ENCODE peak calls at places on chromosomes 7 and 10, in four cellular contexts. J is stromal cell of bone marrow, H is EL, G is HepG2. T is an unnamed sample.

GRCh38 chr7:82723411-82723810 is 279.8 kb upstream of the CACNA2D1 start:
- DNase-seq in J (no peak), H (no peak), G (no peak), T (no peak)

GRCh38 chr10:118031351-118032075 is 15.2 kb downstream of the RAB11FIP2 start:
- DNase-seq in J (no peak), H (peak), G (no peak), T (no peak)

GRCh38 chr10:122290334-122290733 is 19.2 kb downstream of the BTBD16 start:
- DNase-seq in J (no peak), H (no peak), G (peak), T (no peak)

GRCh38 chr7:130891254-130892094 is 157.5 kb upstream of the KLF14 start:
- DNase-seq in J (peak), H (peak), G (no peak), T (no peak)

GRCh38 chr7:156383526-156383925 is 257.0 kb upstream of the RNF32 start:
- DNase-seq in J (no peak), H (no peak), G (no peak), T (no peak)

GRCh38 chr7:99562114-99562784 is 3.8 kb downstream of the ZNF655 start:
- DNase-seq in J (no peak), H (no peak), G (no peak), T (no peak)

GRCh38 chr10:613217-613616 is 76.3 kb downstream of the DIP2C start:
- DNase-seq in J (no peak), H (no peak), G (no peak), T (peak)

GRCh38 chr10:87635498-87636312 is 24.0 kb upstream of the PAPSS2 start:
- DNase-seq in J (peak), H (peak), G (peak), T (peak)

GRCh38 chr7:32221756-32222155 is 151.5 kb upstream of the PDE1C start:
- DNase-seq in J (no peak), H (no peak), G (no peak), T (no peak)

GRCh38 chr10:43295436-43295835 is 28.6 kb upstream of the RASGEF1A start:
- DNase-seq in J (no peak), H (peak), G (no peak), T (no peak)

GRCh38 chr7:98754041-98754479 is 115.8 kb downstream of the TMEM130 start:
- DNase-seq in J (no peak), H (no peak), G (no peak), T (no peak)

GRCh38 chr7:11235491-11235890 is 261.8 kb downstream of the PHF14 start:
- DNase-seq in J (no peak), H (no peak), G (no peak), T (no peak)

T was measured in epithelial cell of prostate.